ENCODE peak calls at places on chromosomes 3 and 15, in seven cellular contexts. One of them, this sample, is unnamed.

GRCh38 chr15:71425388-71425787 is 310.1 kb downstream of the THSD4 start:
- DNase-seq in mesothelial cell of epicardium: no peak
- DNase-seq in Peyer's patch: no peak
- DNase-seq in NB4: no peak
- DNase-seq in testis: no peak
- DNase-seq in cardiac fibroblast: no peak
- DNase-seq in sigmoid colon: no peak
- DNase-seq in this sample: no peak

GRCh38 chr3:195853930-195854478 is 42.3 kb upstream of the MUC4 start:
- DNase-seq in NB4: peak
- DNase-seq in Peyer's patch: no peak
- DNase-seq in mesothelial cell of epicardium: no peak
- DNase-seq in sigmoid colon: no peak
- DNase-seq in testis: no peak
- DNase-seq in cardiac fibroblast: no peak
- DNase-seq in this sample: no peak

GRCh38 chr15:78757636-78757905 is 53.7 kb downstream of the ADAMTS7 start:
- DNase-seq in testis: no peak
- DNase-seq in cardiac fibroblast: no peak
- DNase-seq in Peyer's patch: no peak
- DNase-seq in sigmoid colon: no peak
- DNase-seq in mesothelial cell of epicardium: no peak
- DNase-seq in NB4: no peak
- DNase-seq in this sample: no peak

GRCh38 chr15:78280289-78281072 is 16.1 kb downstream of the DNAJA4 start:
- DNase-seq in testis: no peak
- DNase-seq in NB4: no peak
- DNase-seq in sigmoid colon: no peak
- DNase-seq in mesothelial cell of epicardium: no peak
- DNase-seq in cardiac fibroblast: no peak
- DNase-seq in Peyer's patch: no peak
- DNase-seq in this sample: no peak

GRCh38 chr3:13501527-13501926 is 21.4 kb downstream of the HDAC11 start:
- DNase-seq in Peyer's patch: no peak
- DNase-seq in cardiac fibroblast: no peak
- DNase-seq in NB4: no peak
- DNase-seq in mesothelial cell of epicardium: no peak
- DNase-seq in testis: no peak
- DNase-seq in sigmoid colon: no peak
- DNase-seq in this sample: no peak

GRCh38 chr15:48005921-48006541 is 114.8 kb upstream of the SLC24A5 start:
- DNase-seq in NB4: no peak
- DNase-seq in cardiac fibroblast: peak
- DNase-seq in testis: peak
- DNase-seq in Peyer's patch: no peak
- DNase-seq in mesothelial cell of epicardium: peak
- DNase-seq in sigmoid colon: no peak
- DNase-seq in this sample: no peak

GRCh38 chr3:188164248-188164687 is 10.3 kb downstream of the LPP start:
- DNase-seq in mesothelial cell of epicardium: no peak
- DNase-seq in testis: no peak
- DNase-seq in Peyer's patch: peak
- DNase-seq in NB4: no peak
- DNase-seq in cardiac fibroblast: no peak
- DNase-seq in sigmoid colon: no peak
- DNase-seq in this sample: no peak

GRCh38 chr3:153840487-153840886 is 280.7 kb upstream of the ARHGEF26 start:
- DNase-seq in mesothelial cell of epicardium: no peak
- DNase-seq in sigmoid colon: no peak
- DNase-seq in testis: no peak
- DNase-seq in Peyer's patch: no peak
- DNase-seq in NB4: no peak
- DNase-seq in cardiac fibroblast: no peak
- DNase-seq in this sample: no peak

GRCh38 chr3:41331023-41331422 is 131.7 kb downstream of the CTNNB1 start:
- DNase-seq in sigmoid colon: no peak
- DNase-seq in Peyer's patch: no peak
- DNase-seq in NB4: no peak
- DNase-seq in testis: no peak
- DNase-seq in cardiac fibroblast: peak
- DNase-seq in mesothelial cell of epicardium: no peak
- DNase-seq in this sample: no peak

GRCh38 chr3:149934524-149934923 is 36.2 kb downstream of the PFN2 start:
- DNase-seq in sigmoid colon: peak
- DNase-seq in NB4: peak
- DNase-seq in testis: no peak
- DNase-seq in cardiac fibroblast: peak
- DNase-seq in mesothelial cell of epicardium: no peak
- DNase-seq in Peyer's patch: no peak
- DNase-seq in this sample: no peak

GRCh38 chr15:99090011-99090699 is 14.7 kb upstream of the SYNM start:
- DNase-seq in cardiac fibroblast: peak
- DNase-seq in NB4: peak
- DNase-seq in sigmoid colon: no peak
- DNase-seq in mesothelial cell of epicardium: no peak
- DNase-seq in testis: no peak
- DNase-seq in Peyer's patch: peak
- DNase-seq in this sample: peak

DNA sequence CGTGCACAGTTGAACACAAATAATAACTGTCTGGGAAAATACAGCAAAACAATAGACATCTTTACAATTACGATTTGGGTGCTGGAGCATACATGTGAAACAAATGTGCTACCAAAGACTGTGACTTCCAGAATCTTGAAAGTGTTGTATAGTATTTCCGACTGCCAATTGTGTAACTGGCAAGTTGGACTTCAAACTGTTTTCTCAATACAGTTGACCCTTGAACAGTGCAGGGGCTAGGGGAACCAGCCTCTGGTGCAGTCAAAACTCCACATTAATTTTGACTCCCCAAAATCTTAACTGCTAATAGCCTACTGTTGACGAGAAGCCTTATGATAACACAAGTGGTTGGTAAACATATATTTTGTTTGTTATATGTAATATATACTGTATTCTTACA is 904.2 kb downstream of the EPHA3 start:
- DNase-seq in mesothelial cell of epicardium: no peak
- DNase-seq in sigmoid colon: no peak
- DNase-seq in NB4: no peak
- DNase-seq in testis: no peak
- DNase-seq in Peyer's patch: no peak
- DNase-seq in cardiac fibroblast: no peak
- DNase-seq in this sample: no peak
- TF ChIP-seq CTCF in mesothelial cell of epicardium: no peak
- TF ChIP-seq CTCF in sigmoid colon: no peak
- TF ChIP-seq CTCF in NB4: no peak
- TF ChIP-seq CTCF in testis: no peak
- TF ChIP-seq CTCF in Peyer's patch: no peak
- TF ChIP-seq CTCF in cardiac fibroblast: no peak
- TF ChIP-seq CTCF in this sample: no peak

GRCh38 chr3:172980849-172981248 is 160.2 kb downstream of the SPATA16 start:
- DNase-seq in NB4: no peak
- DNase-seq in sigmoid colon: no peak
- DNase-seq in Peyer's patch: no peak
- DNase-seq in mesothelial cell of epicardium: no peak
- DNase-seq in testis: no peak
- DNase-seq in cardiac fibroblast: peak
- DNase-seq in this sample: no peak
- TF ChIP-seq CTCF in NB4: no peak
- TF ChIP-seq CTCF in sigmoid colon: no peak
- TF ChIP-seq CTCF in Peyer's patch: no peak
- TF ChIP-seq CTCF in mesothelial cell of epicardium: no peak
- TF ChIP-seq CTCF in testis: no peak
- TF ChIP-seq CTCF in cardiac fibroblast: no peak
- TF ChIP-seq CTCF in this sample: no peak

GRCh38 chr15:91852741-91853500 is 587 bp upstream of the SLCO3A1 start:
- DNase-seq in sigmoid colon: peak
- DNase-seq in Peyer's patch: peak
- DNase-seq in NB4: peak
- DNase-seq in mesothelial cell of epicardium: peak
- DNase-seq in testis: peak
- DNase-seq in cardiac fibroblast: peak
- DNase-seq in this sample: no peak
- TF ChIP-seq CTCF in sigmoid colon: peak
- TF ChIP-seq CTCF in Peyer's patch: peak
- TF ChIP-seq CTCF in NB4: peak
- TF ChIP-seq CTCF in mesothelial cell of epicardium: peak
- TF ChIP-seq CTCF in testis: peak
- TF ChIP-seq CTCF in cardiac fibroblast: peak
- TF ChIP-seq CTCF in this sample: peak

DNA sequence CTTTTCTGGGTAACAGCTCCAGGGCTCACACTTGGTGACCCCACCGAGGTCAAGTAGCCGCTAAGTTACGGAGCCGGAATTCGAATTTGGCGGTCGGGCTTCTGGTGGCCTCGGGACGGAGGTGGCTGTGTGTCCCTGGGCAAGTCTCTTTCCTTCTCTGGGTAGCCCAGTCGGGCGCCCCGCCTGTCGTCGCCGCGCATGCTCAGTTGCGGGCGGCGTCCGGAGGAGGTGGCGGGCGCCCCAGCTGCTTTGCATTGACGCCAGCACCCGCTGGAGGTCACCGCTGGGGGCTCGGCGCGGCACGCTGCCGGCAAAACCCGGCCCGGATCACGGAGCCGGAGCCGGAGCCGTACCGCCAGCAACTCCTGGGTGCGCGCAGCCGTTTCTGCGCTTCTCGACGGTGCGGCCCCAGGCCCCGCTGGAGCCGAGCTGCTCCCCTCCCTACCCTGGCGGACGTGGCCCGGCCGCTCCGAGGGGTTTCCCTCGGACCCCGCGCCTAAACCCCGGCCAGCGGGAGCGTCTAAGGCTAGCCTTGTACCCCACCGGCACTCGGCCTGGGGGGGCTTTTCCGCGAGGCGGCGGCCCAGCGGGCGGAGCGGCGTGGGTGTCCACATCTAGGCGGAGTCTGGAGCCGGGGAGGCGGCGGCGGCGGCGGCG is 474 bp upstream of the PDE8A start:
- DNase-seq in mesothelial cell of epicardium: peak
- DNase-seq in Peyer's patch: peak
- DNase-seq in NB4: peak
- DNase-seq in cardiac fibroblast: peak
- DNase-seq in sigmoid colon: peak
- DNase-seq in testis: peak
- DNase-seq in this sample: peak
- TF ChIP-seq CTCF in mesothelial cell of epicardium: peak
- TF ChIP-seq CTCF in Peyer's patch: no peak
- TF ChIP-seq CTCF in NB4: no peak
- TF ChIP-seq CTCF in cardiac fibroblast: no peak
- TF ChIP-seq CTCF in sigmoid colon: peak
- TF ChIP-seq CTCF in testis: peak
- TF ChIP-seq CTCF in this sample: no peak

DNA sequence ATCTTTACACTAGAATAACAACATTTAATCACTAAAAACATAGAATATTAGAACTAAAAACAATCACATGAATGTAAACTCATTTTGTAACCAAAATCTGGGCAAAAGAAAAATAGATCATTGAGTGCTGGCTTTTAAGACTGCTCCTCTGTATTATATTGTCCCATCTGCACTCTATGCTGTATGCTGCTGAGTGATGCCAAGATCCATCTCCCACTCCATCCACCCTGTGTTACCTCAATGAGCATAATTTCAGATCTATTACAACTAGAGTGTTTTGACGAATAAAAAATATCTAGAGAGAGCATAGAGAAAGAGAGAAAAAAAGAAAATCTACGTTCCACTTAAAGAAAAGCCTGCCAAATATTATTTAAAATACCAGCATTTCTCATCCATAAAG is 1060.4 kb downstream of the ZPLD1 start:
- DNase-seq in Peyer's patch: no peak
- DNase-seq in NB4: no peak
- DNase-seq in sigmoid colon: no peak
- DNase-seq in mesothelial cell of epicardium: no peak
- DNase-seq in testis: no peak
- DNase-seq in cardiac fibroblast: no peak
- DNase-seq in this sample: no peak
- TF ChIP-seq CTCF in Peyer's patch: no peak
- TF ChIP-seq CTCF in NB4: no peak
- TF ChIP-seq CTCF in sigmoid colon: no peak
- TF ChIP-seq CTCF in mesothelial cell of epicardium: no peak
- TF ChIP-seq CTCF in testis: no peak
- TF ChIP-seq CTCF in cardiac fibroblast: no peak
- TF ChIP-seq CTCF in this sample: no peak

GRCh38 chr3:113690482-113690881 is 6.0 kb downstream of the USF3 start:
- DNase-seq in testis: no peak
- DNase-seq in mesothelial cell of epicardium: no peak
- DNase-seq in sigmoid colon: no peak
- DNase-seq in cardiac fibroblast: no peak
- DNase-seq in NB4: no peak
- DNase-seq in Peyer's patch: no peak
- DNase-seq in this sample: no peak
- TF ChIP-seq CTCF in testis: no peak
- TF ChIP-seq CTCF in mesothelial cell of epicardium: no peak
- TF ChIP-seq CTCF in sigmoid colon: no peak
- TF ChIP-seq CTCF in cardiac fibroblast: no peak
- TF ChIP-seq CTCF in NB4: no peak
- TF ChIP-seq CTCF in Peyer's patch: no peak
- TF ChIP-seq CTCF in this sample: no peak

DNA sequence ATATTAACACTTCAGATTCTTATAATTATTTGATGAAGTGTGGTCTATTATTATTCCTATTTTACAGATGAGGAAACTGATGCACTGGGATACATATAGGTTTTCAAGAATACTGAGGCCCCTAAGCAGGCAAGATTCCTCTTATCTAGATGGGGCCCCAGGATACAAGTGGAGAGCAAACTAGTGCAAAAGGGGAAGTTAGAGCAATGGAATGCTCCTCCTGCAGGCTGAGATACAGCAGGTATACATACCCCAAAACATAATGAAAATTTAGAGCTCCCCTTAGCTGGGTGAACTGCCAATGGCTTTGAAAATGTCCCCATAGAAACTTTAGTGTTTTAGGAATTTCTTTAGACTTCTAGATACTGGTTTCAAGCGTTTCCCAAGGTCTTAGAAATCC is 247.1 kb downstream of the CHST2 start:
- DNase-seq in cardiac fibroblast: no peak
- DNase-seq in Peyer's patch: no peak
- DNase-seq in mesothelial cell of epicardium: no peak
- DNase-seq in sigmoid colon: no peak
- DNase-seq in testis: no peak
- DNase-seq in NB4: peak
- DNase-seq in this sample: no peak
- TF ChIP-seq CTCF in cardiac fibroblast: no peak
- TF ChIP-seq CTCF in Peyer's patch: no peak
- TF ChIP-seq CTCF in mesothelial cell of epicardium: no peak
- TF ChIP-seq CTCF in sigmoid colon: no peak
- TF ChIP-seq CTCF in testis: no peak
- TF ChIP-seq CTCF in NB4: no peak
- TF ChIP-seq CTCF in this sample: no peak

DNA sequence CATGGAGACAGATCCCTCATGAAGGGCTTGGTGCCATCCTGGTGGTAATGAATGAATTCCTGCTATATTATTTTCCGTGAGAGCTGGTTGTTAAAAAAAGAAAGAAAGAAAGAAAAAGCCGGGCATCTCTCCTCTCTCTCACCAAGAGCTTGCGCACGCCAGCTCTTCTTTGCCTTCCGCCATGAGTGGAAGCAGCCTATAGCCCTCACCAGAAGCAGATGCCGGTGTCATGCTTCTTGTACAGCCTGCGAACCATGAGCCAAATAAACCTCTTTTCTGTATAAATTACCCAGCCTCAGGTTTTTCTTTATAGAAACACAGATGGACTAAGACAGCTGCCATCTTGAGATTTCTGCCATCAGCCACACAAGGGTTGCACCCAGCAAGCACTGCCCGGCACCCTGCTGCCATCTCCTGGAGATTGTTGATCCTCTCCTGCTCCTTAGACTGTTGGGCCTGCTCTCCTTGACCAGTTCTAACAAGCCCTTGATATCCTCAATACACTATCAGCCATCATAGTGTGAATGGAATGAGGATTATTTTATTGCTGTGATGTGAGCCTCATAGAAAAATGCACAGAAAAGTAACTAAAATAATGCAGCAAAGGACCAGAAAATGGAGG is 3.5 kb upstream of the AHSG start:
- DNase-seq in Peyer's patch: peak
- DNase-seq in cardiac fibroblast: peak
- DNase-seq in testis: peak
- DNase-seq in sigmoid colon: no peak
- DNase-seq in mesothelial cell of epicardium: no peak
- DNase-seq in NB4: peak
- DNase-seq in this sample: no peak
- TF ChIP-seq CTCF in Peyer's patch: no peak
- TF ChIP-seq CTCF in cardiac fibroblast: peak
- TF ChIP-seq CTCF in testis: no peak
- TF ChIP-seq CTCF in sigmoid colon: no peak
- TF ChIP-seq CTCF in mesothelial cell of epicardium: no peak
- TF ChIP-seq CTCF in NB4: peak
- TF ChIP-seq CTCF in this sample: peak